ENCODE peak calls at places on chromosomes 13 and 19, in ten cellular contexts. U is CD4-positive, CD25-positive, alpha-beta regulatory T cell; T is H9; C is fibroblast of lung; K is stomach; M is heart right ventricle; E is GM23338; V is CD8-positive, alpha-beta memory T cell; S is ovary; W is tibial nerve. A is an unnamed sample. For H3K4me1, the result is how much of the 10 kb centered on the place peaks cover.

GRCh38 chr13:99909836-99910619 is 61.5 kb downstream of the ZIC5 start:
- DNase-seq in C (no peak), T (no peak), M (peak), E (no peak), U (no peak), W (no peak), K (peak), V (no peak), S (no peak), A (no peak)

GRCh38 chr13:20209937-20210336 is 17.2 kb upstream of the GJB2 start:
- DNase-seq in U (no peak), S (no peak), C (no peak), K (no peak), M (no peak), E (no peak), T (no peak), W (no peak), V (no peak), A (no peak)

GRCh38 chr13:21576424-21576823 is 27.5 kb downstream of the MICU2 start:
- DNase-seq in E (no peak), V (no peak), K (no peak), W (no peak), M (no peak), T (no peak), S (no peak), C (peak), U (no peak), A (no peak)

GRCh38 chr13:39787086-39787487 is 131.6 kb downstream of the COG6 start:
- DNase-seq in W (no peak), T (no peak), U (no peak), M (no peak), E (no peak), S (no peak), K (no peak), C (peak), V (no peak), A (no peak)

GRCh38 chr13:70568571-70568970 is 460.3 kb upstream of the KLHL1 start:
- DNase-seq in S (no peak), T (no peak), C (peak), E (peak), U (peak), V (no peak), W (no peak), K (no peak), M (no peak), A (no peak)

GRCh38 chr19:4472174-4472974 is at the start of gene HDGFL2:
- DNase-seq in M (peak), U (no peak), K (no peak), S (no peak), C (no peak), V (no peak), E (no peak), W (no peak), T (no peak), A (no peak)

GRCh38 chr13:111969551-111970135 is 97.3 kb upstream of the SOX1 start:
- DNase-seq in K (no peak), M (no peak), S (no peak), T (no peak), C (no peak), V (no peak), W (no peak), E (no peak), U (no peak), A (no peak)

GRCh38 chr13:36822786-36823185 is 3.8 kb downstream of the RFXAP start:
- DNase-seq in C (peak), U (peak), T (no peak), W (no peak), K (no peak), M (no peak), E (no peak), S (no peak), V (no peak), A (no peak)

GRCh38 chr13:81283561-81283960 is 942.6 kb upstream of the SPRY2 start:
- DNase-seq in C (no peak), V (no peak), U (no peak), M (no peak), T (no peak), W (no peak), E (no peak), K (no peak), S (no peak), A (no peak)

GRCh38 chr13:27481766-27482165 is 31.4 kb upstream of the MTIF3 start:
- DNase-seq in S (no peak), T (peak), V (no peak), U (peak), C (no peak), E (peak), M (no peak), K (peak), W (no peak), A (peak)

GRCh38 chr19:42126565-42126964 is 5.7 kb downstream of the POU2F2 start:
- DNase-seq in E (no peak), M (no peak), V (no peak), U (no peak), C (no peak), K (no peak), W (no peak), T (no peak), S (no peak), A (no peak)

GRCh38 chr19:4343056-4343844 is at the start of gene MPND:
- DNase-seq in M (peak), C (peak), V (peak), E (peak), W (peak), U (peak), S (peak), T (peak), K (peak), A (peak)

GRCh38 chr13:83780201-83780600 is 102.1 kb downstream of the SLITRK1 start:
- DNase-seq in W (no peak), V (no peak), M (no peak), K (no peak), T (peak), U (peak), S (no peak), C (peak), E (peak), A (peak)

GRCh38 chr19:27794444-27795042 is 1418.4 kb downstream of the UQCRFS1 start:
- DNase-seq in U (no peak), S (no peak), M (peak), E (peak), C (peak), V (no peak), W (no peak), K (no peak), T (peak), A (peak)

GRCh38 chr13:39245688-39246087 is 207.4 kb downstream of the NHLRC3 start:
- DNase-seq in W (no peak), C (no peak), M (no peak), S (no peak), V (no peak), E (no peak), K (no peak), U (no peak), T (no peak), A (no peak)

GRCh38 chr19:1312732-1313694 is 27.3 kb downstream of the EFNA2 start:
- DNase-seq in W (no peak), U (no peak), C (peak), K (no peak), E (no peak), M (no peak), T (no peak), V (no peak), S (no peak), A (peak)

GRCh38 chr13:20960663-20961309 is 58.2 kb upstream of the XPO4 start:
- DNase-seq in T (no peak), E (no peak), M (no peak), W (no peak), C (no peak), S (no peak), V (no peak), K (no peak), U (no peak), A (no peak)

GRCh38 chr19:39252458-39252857 is 3.8 kb upstream of the IFNL4 start:
- DNase-seq in U (no peak), T (no peak), E (no peak), W (no peak), K (no peak), M (no peak), C (no peak), V (no peak), S (no peak), A (no peak)
- H3K4me1 ChIP-seq in U (under half), T (under half), E (under half), W (under half), K (under half), M (under half), C (under half), V (under half), S (under half), A (under half)

GRCh38 chr13:33676045-33676699 is 141.8 kb upstream of the RFC3 start:
- DNase-seq in K (peak), W (no peak), E (no peak), T (no peak), U (no peak), S (no peak), C (no peak), V (no peak), M (no peak), A (no peak)
- H3K4me1 ChIP-seq in K (under half), W (under half), E (under half), T (under half), U (under half), S (under half), C (under half), V (under half), M (under half), A (under half)

GRCh38 chr19:12695090-12695489 is 1.3 kb downstream of the FBXW9 start:
- DNase-seq in W (no peak), S (no peak), C (no peak), V (no peak), K (no peak), E (no peak), T (no peak), U (no peak), M (no peak), A (no peak)

GRCh38 chr19:12695997-12696365 is 450 bp downstream of the FBXW9 start:
- DNase-seq in V (no peak), U (no peak), E (no peak), T (no peak), S (no peak), C (no peak), W (no peak), K (no peak), M (no peak), A (no peak)

GRCh38 chr19:12695514-12695913 is 917 bp downstream of the FBXW9 start:
- DNase-seq in C (no peak), V (no peak), T (no peak), S (no peak), W (no peak), K (no peak), M (no peak), E (no peak), U (no peak), A (no peak)

GRCh38 chr19:12694641-12695040 is 1.8 kb downstream of the FBXW9 start:
- DNase-seq in K (no peak), S (no peak), M (no peak), W (no peak), C (no peak), V (no peak), T (no peak), E (no peak), U (no peak), A (peak)

DNA sequence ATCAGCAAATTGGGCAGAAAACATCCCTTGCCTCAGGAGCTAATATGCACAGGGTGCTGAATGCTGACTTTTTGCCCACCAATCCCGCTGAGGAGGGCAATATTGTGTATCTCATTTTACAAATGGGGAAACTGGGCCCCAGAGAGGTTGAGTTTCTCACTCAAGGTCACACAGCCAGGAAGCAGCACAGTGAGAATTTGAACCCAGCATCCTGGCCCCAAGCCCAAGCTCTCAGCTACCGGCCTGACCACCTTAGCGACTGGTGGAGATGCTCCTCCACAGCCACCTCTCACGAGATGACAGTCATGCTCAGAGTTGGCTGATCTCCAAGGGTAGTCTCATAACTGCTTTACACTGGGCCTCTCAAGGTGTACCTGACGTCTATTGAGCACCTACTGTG is 3.5 kb downstream of the FBXW9 start:
- DNase-seq in W (no peak), T (no peak), K (no peak), C (no peak), U (no peak), M (no peak), S (no peak), E (no peak), V (no peak), A (no peak)
- H3K4me1 ChIP-seq in W (under half), T (under half), K (under half), C (under half), U (under half), M (under half), S (under half), E (under half), V (under half), A (under half)

GRCh38 chr13:79936368-79937136 is 404.4 kb downstream of the SPRY2 start:
- DNase-seq in V (no peak), W (no peak), T (no peak), S (no peak), U (no peak), C (peak), M (no peak), E (no peak), K (no peak), A (no peak)

GRCh38 chr13:79932556-79932955 is 408.4 kb downstream of the SPRY2 start:
- DNase-seq in E (no peak), U (no peak), C (no peak), M (no peak), V (no peak), T (no peak), S (no peak), W (no peak), K (no peak), A (no peak)

GRCh38 chr13:79937311-79938243 is 403.3 kb downstream of the SPRY2 start:
- DNase-seq in K (no peak), W (no peak), U (no peak), S (no peak), E (no peak), C (no peak), T (no peak), M (no peak), V (no peak), A (peak)

GRCh38 chr13:79933389-79933788 is 407.5 kb downstream of the SPRY2 start:
- DNase-seq in V (no peak), T (no peak), S (no peak), E (no peak), M (no peak), W (no peak), K (no peak), U (no peak), C (no peak), A (no peak)

GRCh38 chr13:79935121-79935520 is 405.8 kb downstream of the SPRY2 start:
- DNase-seq in S (no peak), C (no peak), K (no peak), U (no peak), W (no peak), T (no peak), M (no peak), E (no peak), V (no peak), A (no peak)
- H3K4me1 ChIP-seq in S (under half), C (under half), K (under half), U (under half), W (under half), T (under half), M (under half), E (under half), V (under half), A (under half)

DNA sequence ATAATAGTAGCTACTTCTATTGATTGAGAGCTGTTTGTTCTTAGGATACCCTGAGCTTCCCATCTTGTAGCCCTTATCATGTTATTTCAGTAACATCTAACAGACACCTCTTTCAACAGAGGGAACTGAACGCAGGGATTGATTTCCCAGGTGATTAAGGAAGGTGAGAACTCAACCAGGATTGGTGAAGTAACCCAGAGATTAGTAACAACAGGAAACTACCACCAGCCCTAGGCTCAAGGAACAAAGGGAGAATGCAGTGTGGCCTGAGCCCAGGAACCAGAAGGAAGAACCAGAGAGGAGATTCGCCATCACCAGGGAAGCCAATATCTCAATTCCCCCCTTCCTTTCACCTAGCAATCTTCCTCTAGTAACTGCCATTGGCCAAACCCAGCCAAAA is 8.5 kb downstream of the DHRS12 start:
- DNase-seq in C (no peak), E (no peak), S (no peak), W (no peak), K (no peak), T (no peak), V (no peak), U (no peak), M (no peak), A (peak)
- H3K4me1 ChIP-seq in C (under half), E (under half), S (under half), W (under half), K (under half), T (under half), V (under half), U (under half), M (under half), A (under half)

DNA sequence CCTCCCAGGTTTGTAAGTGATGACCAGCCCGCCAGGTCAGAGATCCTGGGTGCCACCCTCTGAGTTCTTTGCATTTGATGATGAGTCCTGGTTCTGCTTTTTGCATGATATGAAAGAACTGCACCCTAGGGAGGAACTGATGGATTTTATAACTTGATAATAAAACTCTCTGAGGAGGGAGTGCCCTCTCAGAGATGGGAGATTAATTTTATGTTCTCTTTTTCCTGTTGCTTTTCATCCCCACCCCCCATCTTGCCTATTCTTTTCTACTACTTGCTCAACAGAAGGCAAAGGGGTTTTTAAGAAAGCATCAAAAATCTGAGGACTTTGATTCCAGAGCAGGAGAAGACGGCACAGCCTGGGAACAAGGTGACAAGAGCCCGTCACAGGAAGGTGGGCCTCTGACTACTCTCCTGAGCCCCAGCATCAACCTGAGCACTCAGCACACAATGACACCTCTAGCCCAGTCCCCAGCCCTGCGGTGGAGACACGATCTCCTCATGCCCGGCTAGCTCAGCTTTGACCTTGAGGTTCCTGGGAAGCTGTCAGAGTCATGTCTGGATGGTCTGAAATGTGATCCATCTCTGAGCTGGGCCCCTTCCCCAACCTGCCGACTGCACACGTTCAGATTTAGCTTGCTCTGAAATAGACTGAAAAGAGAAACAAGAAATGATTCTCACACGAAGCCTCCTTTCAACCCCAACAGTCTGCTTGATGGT is 69.1 kb downstream of the SIAH3 start:
- DNase-seq in C (no peak), T (no peak), S (no peak), W (no peak), E (no peak), M (no peak), K (no peak), V (no peak), U (no peak), A (no peak)
- H3K4me1 ChIP-seq in C (under half), T (under half), S (under half), W (under half), E (under half), M (under half), K (under half), V (under half), U (under half), A (under half)

DNA sequence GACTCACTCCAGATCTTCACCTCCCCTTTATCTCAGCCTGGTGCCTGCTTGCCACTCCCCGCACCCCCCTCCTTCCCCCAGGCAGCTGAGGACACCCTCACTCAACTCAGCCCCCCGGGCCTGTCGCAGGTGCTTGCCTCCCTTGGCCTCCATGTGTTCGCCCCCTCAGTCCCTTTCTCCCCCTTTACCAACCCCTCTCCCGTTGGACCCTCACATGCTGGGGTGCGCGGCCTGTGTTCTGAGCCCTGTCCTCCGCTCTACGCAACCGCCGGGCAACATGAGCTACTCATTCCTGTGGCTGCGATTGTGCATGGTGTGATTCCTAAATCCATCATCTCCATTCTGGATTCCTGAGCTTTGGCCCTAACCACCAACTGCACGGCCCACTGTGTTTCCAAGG is 5.1 kb downstream of the CHERP start:
- DNase-seq in M (no peak), V (no peak), E (no peak), W (no peak), K (no peak), S (no peak), C (no peak), U (no peak), T (no peak), A (no peak)
- H3K4me1 ChIP-seq in M (under half), V (under half), E (under half), W (under half), K (under half), S (under half), C (under half), U (under half), T (under half), A (under half)

GRCh38 chr19:2477141-2477710 is 1.3 kb downstream of the GADD45B start:
- DNase-seq in K (peak), M (peak), W (no peak), S (peak), V (no peak), C (peak), U (no peak), T (no peak), E (no peak), A (peak)
- H3K4me1 ChIP-seq in K (under half), M (under half), W (under half), S (under half), V (under half), C (under half), U (under half), T (under half), E (under half), A (under half)